ENCODE peak calls at places on chromosomes 7 and 10, in four cellular contexts. One of them, this sample, is unnamed.

GRCh38 chr10:79072041-79072441 is 3.3 kb downstream of the ZMIZ1 start:
- DNase-seq in mucosa of descending colon: no peak
- DNase-seq in lower lobe of right lung: no peak
- DNase-seq in activated CD8-positive, alpha-beta memory T cell treated with anti-CD3 and anti-CD28 coated beads for 1 hour: no peak
- DNase-seq in this sample: no peak

GRCh38 chr10:120600871-120601644 is 144.0 kb downstream of the PLPP4 start:
- DNase-seq in activated CD8-positive, alpha-beta memory T cell treated with anti-CD3 and anti-CD28 coated beads for 1 hour: no peak
- DNase-seq in lower lobe of right lung: no peak
- DNase-seq in mucosa of descending colon: no peak
- DNase-seq in this sample: peak; percentile 42

GRCh38 chr10:35421553-35422178 is 85.4 kb downstream of the CCNY start:
- DNase-seq in lower lobe of right lung: no peak
- DNase-seq in mucosa of descending colon: no peak
- DNase-seq in activated CD8-positive, alpha-beta memory T cell treated with anti-CD3 and anti-CD28 coated beads for 1 hour: no peak
- DNase-seq in this sample: no peak

GRCh38 chr10:38050212-38050611 is 39.7 kb downstream of the ZNF33A start:
- DNase-seq in activated CD8-positive, alpha-beta memory T cell treated with anti-CD3 and anti-CD28 coated beads for 1 hour: no peak
- DNase-seq in lower lobe of right lung: no peak
- DNase-seq in mucosa of descending colon: no peak
- DNase-seq in this sample: no peak

GRCh38 chr7:38512704-38513103 is 118.5 kb downstream of the AMPH start:
- DNase-seq in activated CD8-positive, alpha-beta memory T cell treated with anti-CD3 and anti-CD28 coated beads for 1 hour: no peak
- DNase-seq in lower lobe of right lung: no peak
- DNase-seq in mucosa of descending colon: no peak
- DNase-seq in this sample: no peak

GRCh38 chr7:146788008-146788407 is 671.4 kb downstream of the CNTNAP2 start:
- DNase-seq in activated CD8-positive, alpha-beta memory T cell treated with anti-CD3 and anti-CD28 coated beads for 1 hour: no peak
- DNase-seq in lower lobe of right lung: no peak
- DNase-seq in mucosa of descending colon: no peak
- DNase-seq in this sample: no peak

GRCh38 chr10:930415-931325 is 835 bp downstream of the LARP4B start:
- DNase-seq in lower lobe of right lung: peak; percentile 79
- DNase-seq in activated CD8-positive, alpha-beta memory T cell treated with anti-CD3 and anti-CD28 coated beads for 1 hour: no peak
- DNase-seq in mucosa of descending colon: peak; percentile 79
- DNase-seq in this sample: peak; percentile 74

GRCh38 chr10:26407406-26407969 is 30.7 kb upstream of the APBB1IP start:
- DNase-seq in mucosa of descending colon: no peak
- DNase-seq in activated CD8-positive, alpha-beta memory T cell treated with anti-CD3 and anti-CD28 coated beads for 1 hour: no peak
- DNase-seq in lower lobe of right lung: no peak
- DNase-seq in this sample: no peak

GRCh38 chr7:137804819-137805218 is 42.0 kb downstream of the DGKI start:
- DNase-seq in lower lobe of right lung: no peak
- DNase-seq in mucosa of descending colon: no peak
- DNase-seq in activated CD8-positive, alpha-beta memory T cell treated with anti-CD3 and anti-CD28 coated beads for 1 hour: no peak
- DNase-seq in this sample: no peak

GRCh38 chr7:118352854-118353453 is 128.4 kb downstream of the ANKRD7 start:
- DNase-seq in mucosa of descending colon: no peak
- DNase-seq in activated CD8-positive, alpha-beta memory T cell treated with anti-CD3 and anti-CD28 coated beads for 1 hour: no peak
- DNase-seq in lower lobe of right lung: no peak
- DNase-seq in this sample: peak; percentile 28

GRCh38 chr7:12315049-12315448 is 88.6 kb downstream of the VWDE start:
- DNase-seq in mucosa of descending colon: no peak
- DNase-seq in lower lobe of right lung: no peak
- DNase-seq in activated CD8-positive, alpha-beta memory T cell treated with anti-CD3 and anti-CD28 coated beads for 1 hour: no peak
- DNase-seq in this sample: no peak

GRCh38 chr7:86469680-86470295 is 173.9 kb upstream of the GRM3 start:
- DNase-seq in mucosa of descending colon: no peak
- DNase-seq in activated CD8-positive, alpha-beta memory T cell treated with anti-CD3 and anti-CD28 coated beads for 1 hour: no peak
- DNase-seq in lower lobe of right lung: no peak
- DNase-seq in this sample: peak; percentile 84

GRCh38 chr10:122230222-122230621 is 40.9 kb upstream of the BTBD16 start:
- DNase-seq in mucosa of descending colon: no peak
- DNase-seq in lower lobe of right lung: no peak
- DNase-seq in activated CD8-positive, alpha-beta memory T cell treated with anti-CD3 and anti-CD28 coated beads for 1 hour: no peak
- DNase-seq in this sample: no peak

GRCh38 chr7:43018446-43018845 is 86.3 kb downstream of the MRPL32 start:
- DNase-seq in lower lobe of right lung: no peak
- DNase-seq in activated CD8-positive, alpha-beta memory T cell treated with anti-CD3 and anti-CD28 coated beads for 1 hour: no peak
- DNase-seq in mucosa of descending colon: no peak
- DNase-seq in this sample: no peak

GRCh38 chr10:132479024-132479602 is 58.5 kb upstream of the INPP5A start:
- DNase-seq in mucosa of descending colon: no peak
- DNase-seq in lower lobe of right lung: no peak
- DNase-seq in activated CD8-positive, alpha-beta memory T cell treated with anti-CD3 and anti-CD28 coated beads for 1 hour: no peak
- DNase-seq in this sample: no peak

GRCh38 chr10:124416733-124417132 is 2.0 kb downstream of the OAT start:
- DNase-seq in activated CD8-positive, alpha-beta memory T cell treated with anti-CD3 and anti-CD28 coated beads for 1 hour: no peak
- DNase-seq in mucosa of descending colon: no peak
- DNase-seq in lower lobe of right lung: no peak
- DNase-seq in this sample: peak; percentile 23

GRCh38 chr10:92238586-92239098 is 52.2 kb downstream of the CPEB3 start:
- DNase-seq in mucosa of descending colon: peak; percentile 58
- DNase-seq in activated CD8-positive, alpha-beta memory T cell treated with anti-CD3 and anti-CD28 coated beads for 1 hour: no peak
- DNase-seq in lower lobe of right lung: peak; percentile 69
- DNase-seq in this sample: peak; percentile 88